ENCODE peak calls at places on chromosomes 16 and 17, in eight cellular contexts. S, U, X, M, C, Z, G and O are unnamed samples.

GRCh38 chr17:38868095-38868967 is 1.5 kb upstream of the LASP1 start:
- DNase-seq in S (no peak), U (peak; percentile 59), X (peak; percentile 64), M (no peak), C (peak; percentile 72), Z (no peak), G (peak; percentile 44), O (no peak)

GRCh38 chr17:21377821-21378396 is 1.8 kb downstream of the KCNJ12 start:
- DNase-seq in S (no peak), U (no peak), X (no peak), M (no peak), C (no peak), Z (no peak), G (no peak), O (no peak)

GRCh38 chr17:64687959-64688358 is 25.9 kb upstream of the SMURF2 start:
- DNase-seq in S (no peak), U (no peak), X (no peak), M (no peak), C (no peak), Z (no peak), G (no peak), O (no peak)

GRCh38 chr16:10738231-10739077 is 5.2 kb upstream of the NUBP1 start:
- DNase-seq in S (no peak), U (peak; percentile 14), X (peak; percentile 34), M (no peak), C (peak; percentile 59), Z (peak; percentile 79), G (peak; percentile 48), O (peak; percentile 95)

GRCh38 chr17:15026088-15026487 is 239.0 kb downstream of the PMP22 start:
- DNase-seq in S (no peak), U (no peak), X (no peak), M (no peak), C (no peak), Z (no peak), G (no peak), O (no peak)

GRCh38 chr16:945271-946047 is 25.3 kb downstream of the LMF1 start:
- DNase-seq in S (no peak), U (no peak), X (no peak), M (no peak), C (no peak), Z (no peak), G (no peak), O (no peak)

GRCh38 chr16:7990864-7991263 is 599.4 kb downstream of the TMEM114 start:
- DNase-seq in S (no peak), U (no peak), X (no peak), M (no peak), C (no peak), Z (no peak), G (no peak), O (no peak)

GRCh38 chr17:12821376-12821940 is 32.2 kb downstream of the ARHGAP44 start:
- DNase-seq in S (peak; percentile 16), U (no peak), X (no peak), M (no peak), C (no peak), Z (no peak), G (no peak), O (no peak)

GRCh38 chr16:20938426-20938825 is 37.9 kb downstream of the LYRM1 start:
- DNase-seq in S (no peak), U (no peak), X (no peak), M (no peak), C (no peak), Z (no peak), G (no peak), O (no peak)

GRCh38 chr16:73058616-73059409 is 10.9 kb upstream of the ZFHX3 start:
- DNase-seq in S (no peak), U (no peak), X (no peak), M (no peak), C (peak; percentile 45), Z (peak; percentile 38), G (peak; percentile 43), O (peak; percentile 56)

GRCh38 chr17:77269696-77270681 is 129.2 kb downstream of the SEC14L1 start:
- DNase-seq in S (no peak), U (no peak), X (no peak), M (no peak), C (no peak), Z (no peak), G (no peak), O (no peak)

GRCh38 chr17:79391808-79392233 is 219.0 kb downstream of the RBFOX3 start:
- DNase-seq in S (peak; percentile 66), U (peak; percentile 93), X (peak; percentile 76), M (peak; percentile 79), C (peak; percentile 71), Z (peak; percentile 66), G (peak; percentile 80), O (peak; percentile 69)

GRCh38 chr17:54426287-54426886 is 474.3 kb upstream of the TOM1L1 start:
- DNase-seq in S (no peak), U (peak; percentile 1), X (no peak), M (no peak), C (no peak), Z (no peak), G (no peak), O (no peak)

GRCh38 chr16:20904507-20905079 is 4.0 kb downstream of the LYRM1 start:
- DNase-seq in S (peak; percentile 21), U (no peak), X (peak; percentile 63), M (no peak), C (no peak), Z (peak; percentile 85), G (peak; percentile 30), O (no peak)

GRCh38 chr17:55674107-55674506 is 48.6 kb downstream of the TMEM100 start:
- DNase-seq in S (no peak), U (no peak), X (no peak), M (no peak), C (no peak), Z (no peak), G (no peak), O (no peak)

GRCh38 chr17:21194210-21194609 is 19.8 kb downstream of the TMEM11 start:
- DNase-seq in S (no peak), U (no peak), X (peak; percentile 15), M (no peak), C (no peak), Z (no peak), G (no peak), O (no peak)

GRCh38 chr17:76151896-76152454 is 10.9 kb upstream of the FOXJ1 start:
- DNase-seq in S (no peak), U (no peak), X (no peak), M (no peak), C (no peak), Z (no peak), G (no peak), O (no peak)

GRCh38 chr17:16923904-16924700 is 47.8 kb downstream of the TNFRSF13B start:
- DNase-seq in S (no peak), U (no peak), X (no peak), M (peak; percentile 31), C (no peak), Z (no peak), G (peak; percentile 15), O (peak; percentile 33)

GRCh38 chr17:30376621-30377452 is 1.9 kb upstream of the CPD start:
- DNase-seq in S (peak; percentile 45), U (no peak), X (peak; percentile 15), M (no peak), C (peak; percentile 52), Z (no peak), G (no peak), O (no peak)

GRCh38 chr16:71350821-71351557 is 7.5 kb upstream of the CALB2 start:
- DNase-seq in S (no peak), U (no peak), X (no peak), M (no peak), C (no peak), Z (no peak), G (no peak), O (no peak)

GRCh38 chr16:72044825-72045359 is 9.4 kb upstream of the HP start:
- DNase-seq in S (no peak), U (no peak), X (no peak), M (no peak), C (no peak), Z (no peak), G (no peak), O (no peak)

GRCh38 chr16:56608043-56608875 is at the start of gene MT2A:
- DNase-seq in S (peak; percentile 95), U (peak; percentile 92), X (peak; percentile 90), M (peak; percentile 94), C (peak; percentile 94), Z (peak; percentile 95), G (peak; percentile 97), O (peak; percentile 97)
- TF ChIP-seq POLR2A in S (peak; percentile 77), U (peak; percentile 66), X (peak; percentile 91), M (peak; percentile 61), C (peak; percentile 90), Z (peak; percentile 95), G (no peak), O (peak; percentile 98)

GRCh38 chr17:29291163-29291752 is 2.7 kb downstream of the NUFIP2 start:
- DNase-seq in S (peak; percentile 48), U (peak; percentile 51), X (peak; percentile 57), M (no peak), C (no peak), Z (peak; percentile 40), G (no peak), O (no peak)
- H3K4me1 ChIP-seq in S (peaks cover 6% of the 10 kb centered on the region), U (peaks cover 32% of the 10 kb centered on the region), X (peaks cover 37% of the 10 kb centered on the region), M (peaks cover 32% of the 10 kb centered on the region), C (peaks cover 2% of the 10 kb centered on the region), Z (peaks cover 19% of the 10 kb centered on the region), G (peaks cover 33% of the 10 kb centered on the region), O (peaks cover 27% of the 10 kb centered on the region)

GRCh38 chr17:74431568-74432483 is at the start of gene GPRC5C:
- DNase-seq in S (peak; percentile 96), U (peak; percentile 96), X (peak; percentile 67), M (peak; percentile 90), C (peak; percentile 91), Z (peak; percentile 66), G (peak; percentile 95), O (peak; percentile 94)
- TF ChIP-seq POLR2A in S (peak; percentile 97), U (peak; percentile 49), X (peak; percentile 55), M (no peak), C (peak; percentile 64), Z (peak; percentile 70), G (peak; percentile 80), O (peak; percentile 91)

DNA sequence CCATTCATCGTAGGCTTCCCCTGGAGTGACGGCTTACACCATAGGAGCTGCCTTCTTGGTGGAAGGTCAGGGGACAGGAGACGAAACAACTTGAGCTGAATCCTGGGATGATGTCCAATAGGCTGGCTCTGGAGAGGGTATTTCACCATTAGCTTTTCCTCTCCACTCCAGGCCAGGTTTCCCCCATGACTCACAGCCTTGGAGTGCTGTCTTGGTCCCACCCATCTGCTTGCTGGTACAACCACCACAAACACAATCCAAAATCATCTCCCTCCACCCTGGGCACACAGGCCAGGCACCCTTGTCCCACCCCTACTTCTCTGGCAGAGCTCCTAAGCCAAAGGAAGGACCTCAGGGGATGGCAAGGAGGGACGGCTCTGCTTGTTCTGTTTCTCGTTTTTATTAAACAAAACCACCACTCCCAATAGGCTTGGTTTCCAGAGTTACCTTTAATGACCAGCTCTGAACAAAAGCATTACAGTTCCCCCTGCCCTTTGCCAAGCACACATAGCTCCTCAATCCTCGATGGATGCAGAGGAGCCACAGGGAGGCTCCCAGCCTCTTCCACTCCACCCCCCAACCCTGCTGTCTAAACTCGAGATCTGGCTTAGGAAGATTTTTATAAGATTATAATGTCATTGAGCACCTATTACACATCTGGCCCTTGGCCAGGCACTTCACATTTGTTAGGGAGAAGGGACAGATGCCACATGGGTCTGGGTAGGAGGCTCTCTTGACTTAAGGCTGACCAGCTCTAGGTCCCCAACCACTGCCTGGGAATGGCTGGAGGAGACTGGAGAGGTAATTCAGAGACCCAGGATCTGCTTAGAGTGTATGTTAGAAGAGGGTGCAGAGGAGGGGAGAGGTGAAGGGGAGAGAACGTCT is 13.3 kb downstream of the CAVIN1 start:
- DNase-seq in S (peak; percentile 79), U (peak; percentile 99), X (peak; percentile 85), M (peak; percentile 72), C (peak; percentile 84), Z (peak; percentile 69), G (peak; percentile 40), O (no peak)
- H3K4me1 ChIP-seq in S (peaks cover 18% of the 10 kb centered on the region), U (peaks cover 70% of the 10 kb centered on the region), X (peaks cover 58% of the 10 kb centered on the region), M (peaks cover 32% of the 10 kb centered on the region), C (peaks cover 42% of the 10 kb centered on the region), Z (peaks cover 74% of the 10 kb centered on the region), G (peaks cover 57% of the 10 kb centered on the region), O (peaks cover 12% of the 10 kb centered on the region)